ENCODE peak calls at places on chromosomes 13 and 19, in five cellular contexts. One of them, this sample, is unnamed.

GRCh38 chr13:70424428-70424827 is 316.2 kb upstream of the KLHL1 start:
- DNase-seq in SK-N-SH: no peak
- DNase-seq in HCT116: no peak
- DNase-seq in A549: no peak
- DNase-seq in H1: peak
- DNase-seq in this sample: no peak

GRCh38 chr13:75437582-75438318 is 44.2 kb downstream of the TBC1D4 start:
- DNase-seq in A549: no peak
- DNase-seq in HCT116: no peak
- DNase-seq in SK-N-SH: no peak
- DNase-seq in H1: no peak
- DNase-seq in this sample: no peak

GRCh38 chr19:2327773-2328400 is 499 bp downstream of the LSM7 start:
- DNase-seq in H1: peak
- DNase-seq in HCT116: peak
- DNase-seq in A549: no peak
- DNase-seq in SK-N-SH: peak
- DNase-seq in this sample: peak

GRCh38 chr19:41998246-41999020 is 4.4 kb upstream of the ATP1A3 start:
- DNase-seq in SK-N-SH: peak
- DNase-seq in HCT116: peak
- DNase-seq in A549: peak
- DNase-seq in H1: no peak
- DNase-seq in this sample: peak

GRCh38 chr13:21095311-21095710 is 33.9 kb upstream of the LATS2 start:
- DNase-seq in A549: no peak
- DNase-seq in SK-N-SH: no peak
- DNase-seq in HCT116: no peak
- DNase-seq in H1: no peak
- DNase-seq in this sample: peak

GRCh38 chr13:112979406-112979902 is 10.4 kb downstream of the MCF2L start:
- DNase-seq in SK-N-SH: no peak
- DNase-seq in HCT116: no peak
- DNase-seq in H1: no peak
- DNase-seq in A549: no peak
- DNase-seq in this sample: no peak

GRCh38 chr13:40318366-40318765 is 348.1 kb downstream of the FOXO1 start:
- DNase-seq in H1: no peak
- DNase-seq in HCT116: no peak
- DNase-seq in SK-N-SH: peak
- DNase-seq in A549: no peak
- DNase-seq in this sample: no peak

GRCh38 chr13:45654633-45655349 is 39.3 kb upstream of the ERICH6B start:
- DNase-seq in HCT116: no peak
- DNase-seq in A549: no peak
- DNase-seq in SK-N-SH: no peak
- DNase-seq in H1: no peak
- DNase-seq in this sample: no peak

GRCh38 chr13:26061947-26062346 is 10.1 kb upstream of the SHISA2 start:
- DNase-seq in HCT116: no peak
- DNase-seq in SK-N-SH: no peak
- DNase-seq in H1: no peak
- DNase-seq in A549: no peak
- DNase-seq in this sample: peak

GRCh38 chr13:70841240-70842061 is 733.2 kb upstream of the KLHL1 start:
- DNase-seq in H1: no peak
- DNase-seq in A549: no peak
- DNase-seq in HCT116: no peak
- DNase-seq in SK-N-SH: no peak
- DNase-seq in this sample: no peak

GRCh38 chr19:2462635-2463421 is 6.1 kb upstream of the LMNB2 start:
- DNase-seq in HCT116: peak
- DNase-seq in H1: peak
- DNase-seq in A549: no peak
- DNase-seq in SK-N-SH: peak
- DNase-seq in this sample: no peak

GRCh38 chr19:11018743-11019142 is 57.9 kb downstream of the SMARCA4 start:
- DNase-seq in HCT116: no peak
- DNase-seq in A549: no peak
- DNase-seq in SK-N-SH: no peak
- DNase-seq in H1: no peak
- DNase-seq in this sample: no peak

GRCh38 chr13:110869805-110870706 is 44.8 kb downstream of the ANKRD10 start:
- DNase-seq in A549: peak
- DNase-seq in SK-N-SH: peak
- DNase-seq in H1: no peak
- DNase-seq in HCT116: peak
- DNase-seq in this sample: peak

GRCh38 chr19:43506629-43507028 is 2.1 kb upstream of the PHLDB3 start:
- DNase-seq in A549: no peak
- DNase-seq in H1: no peak
- DNase-seq in HCT116: no peak
- DNase-seq in SK-N-SH: no peak
- DNase-seq in this sample: no peak

GRCh38 chr19:12217332-12217731 is 54.4 kb downstream of the ZNF136 start:
- DNase-seq in HCT116: no peak
- DNase-seq in SK-N-SH: no peak
- DNase-seq in A549: no peak
- DNase-seq in H1: no peak
- DNase-seq in this sample: no peak

GRCh38 chr19:10159610-10160009 is 35.1 kb downstream of the DNMT1 start:
- DNase-seq in SK-N-SH: no peak
- DNase-seq in HCT116: no peak
- DNase-seq in H1: no peak
- DNase-seq in A549: no peak
- DNase-seq in this sample: no peak

GRCh38 chr19:27955484-27955883 is 1257.5 kb downstream of the UQCRFS1 start:
- DNase-seq in A549: no peak
- DNase-seq in HCT116: no peak
- DNase-seq in SK-N-SH: no peak
- DNase-seq in H1: no peak
- DNase-seq in this sample: no peak

GRCh38 chr13:44382635-44383145 is 9.1 kb downstream of the SERP2 start:
- DNase-seq in HCT116: no peak
- DNase-seq in SK-N-SH: no peak
- DNase-seq in H1: no peak
- DNase-seq in A549: no peak
- DNase-seq in this sample: no peak

GRCh38 chr19:28242317-28242927 is 970.5 kb downstream of the UQCRFS1 start:
- DNase-seq in SK-N-SH: peak
- DNase-seq in H1: no peak
- DNase-seq in HCT116: no peak
- DNase-seq in A549: peak
- DNase-seq in this sample: peak

GRCh38 chr13:66778461-66778860 is 451.7 kb downstream of the PCDH9 start:
- DNase-seq in H1: no peak
- DNase-seq in A549: no peak
- DNase-seq in SK-N-SH: peak
- DNase-seq in HCT116: no peak
- DNase-seq in this sample: peak

GRCh38 chr13:49829715-49830114 is 37.2 kb upstream of the KPNA3 start:
- DNase-seq in A549: no peak
- DNase-seq in HCT116: no peak
- DNase-seq in SK-N-SH: no peak
- DNase-seq in H1: no peak
- DNase-seq in this sample: no peak

GRCh38 chr13:45042539-45042938 is 53.2 kb downstream of the GPALPP1 start:
- DNase-seq in A549: no peak
- DNase-seq in HCT116: no peak
- DNase-seq in H1: no peak
- DNase-seq in SK-N-SH: no peak
- DNase-seq in this sample: no peak

GRCh38 chr19:50974702-50975555 is 5.5 kb upstream of the KLK6 start:
- DNase-seq in H1: no peak
- DNase-seq in HCT116: no peak
- DNase-seq in A549: no peak
- DNase-seq in SK-N-SH: no peak
- DNase-seq in this sample: no peak

GRCh38 chr19:49590971-49591730 is at the start of gene PRR12:
- DNase-seq in SK-N-SH: peak
- DNase-seq in HCT116: no peak
- DNase-seq in H1: no peak
- DNase-seq in A549: peak
- DNase-seq in this sample: peak

DNA sequence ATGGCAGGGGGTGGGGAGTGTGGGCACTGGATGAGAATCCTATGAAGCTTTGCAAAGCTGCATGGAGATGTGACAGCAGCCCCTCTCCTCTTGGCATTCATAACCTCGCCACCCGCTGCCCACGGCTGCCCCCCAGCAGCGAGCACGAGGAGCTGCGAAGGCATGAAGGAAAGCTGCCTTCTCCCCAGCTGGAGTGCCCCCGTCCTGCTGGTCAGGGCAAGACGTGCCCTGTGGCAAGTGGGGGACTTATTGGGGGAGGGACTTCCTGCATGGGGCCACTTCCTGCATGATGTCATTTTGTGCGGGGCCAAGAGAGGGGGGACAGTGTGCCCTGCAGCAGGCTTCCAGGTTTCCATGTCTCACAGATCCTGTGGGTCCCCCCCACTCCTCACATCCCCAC is 85.9 kb downstream of the TSHZ3 start:
- DNase-seq in SK-N-SH: peak
- DNase-seq in A549: no peak
- DNase-seq in H1: no peak
- DNase-seq in HCT116: no peak
- DNase-seq in this sample: no peak
- TF ChIP-seq MAX in SK-N-SH: no peak
- TF ChIP-seq MAX in A549: no peak
- TF ChIP-seq MAX in H1: no peak
- TF ChIP-seq MAX in HCT116: no peak
- TF ChIP-seq MAX in this sample: no peak

DNA sequence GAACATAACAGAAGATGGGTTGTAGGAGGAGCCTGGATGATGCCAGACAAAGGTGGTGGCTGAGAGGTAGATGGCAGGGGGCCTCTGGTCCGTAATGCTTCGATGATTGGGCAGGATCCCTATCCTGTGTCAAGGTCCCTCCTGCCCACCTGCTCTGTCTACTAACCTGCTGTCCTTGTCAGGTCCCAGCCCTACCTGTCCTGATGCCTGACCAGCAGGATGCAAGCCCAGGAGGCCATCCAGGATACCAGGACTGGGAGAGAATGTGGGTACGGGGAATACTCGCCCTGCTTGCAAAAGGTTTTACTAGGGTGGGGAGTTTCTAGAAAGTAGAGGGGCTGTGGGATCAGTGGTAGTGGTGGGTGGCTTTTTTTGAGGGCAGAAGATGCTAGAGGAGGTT is 4.4 kb downstream of the MZF1 start:
- DNase-seq in A549: no peak
- DNase-seq in H1: no peak
- DNase-seq in SK-N-SH: no peak
- DNase-seq in HCT116: no peak
- DNase-seq in this sample: no peak
- TF ChIP-seq MAX in A549: no peak
- TF ChIP-seq MAX in H1: no peak
- TF ChIP-seq MAX in SK-N-SH: no peak
- TF ChIP-seq MAX in HCT116: no peak
- TF ChIP-seq MAX in this sample: no peak

GRCh38 chr19:589693-590395 is at the start of gene HCN2:
- DNase-seq in SK-N-SH: peak
- DNase-seq in H1: no peak
- DNase-seq in HCT116: no peak
- DNase-seq in A549: no peak
- DNase-seq in this sample: no peak

GRCh38 chr19:588758-589692 is 656 bp upstream of the HCN2 start:
- DNase-seq in A549: no peak
- DNase-seq in H1: no peak
- DNase-seq in SK-N-SH: peak
- DNase-seq in HCT116: no peak
- DNase-seq in this sample: no peak

GRCh38 chr19:590750-591098 is 1.0 kb downstream of the HCN2 start:
- DNase-seq in A549: no peak
- DNase-seq in H1: no peak
- DNase-seq in SK-N-SH: no peak
- DNase-seq in HCT116: no peak
- DNase-seq in this sample: no peak

GRCh38 chr19:591099-591958 is 1.6 kb downstream of the HCN2 start:
- DNase-seq in A549: no peak
- DNase-seq in H1: no peak
- DNase-seq in SK-N-SH: no peak
- DNase-seq in HCT116: no peak
- DNase-seq in this sample: no peak

DNA sequence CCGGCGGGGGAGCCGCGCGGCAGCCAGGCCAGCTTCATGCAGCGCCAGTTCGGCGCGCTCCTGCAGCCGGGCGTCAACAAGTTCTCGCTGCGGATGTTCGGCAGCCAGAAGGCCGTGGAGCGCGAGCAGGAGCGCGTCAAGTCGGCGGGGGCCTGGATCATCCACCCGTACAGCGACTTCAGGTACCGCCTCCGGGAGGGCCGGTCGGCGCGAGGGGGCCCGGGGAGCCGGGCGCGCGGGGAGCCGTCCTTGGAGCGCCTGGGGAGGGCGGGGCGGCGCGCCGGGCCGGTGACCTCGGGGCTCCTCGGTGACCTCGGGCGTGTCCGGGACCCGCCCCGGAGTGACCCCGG is 690 bp downstream of the HCN2 start:
- DNase-seq in A549: no peak
- DNase-seq in HCT116: no peak
- DNase-seq in H1: no peak
- DNase-seq in SK-N-SH: peak
- DNase-seq in this sample: no peak
- TF ChIP-seq MAX in A549: peak
- TF ChIP-seq MAX in HCT116: no peak
- TF ChIP-seq MAX in H1: peak
- TF ChIP-seq MAX in SK-N-SH: peak
- TF ChIP-seq MAX in this sample: no peak

DNA sequence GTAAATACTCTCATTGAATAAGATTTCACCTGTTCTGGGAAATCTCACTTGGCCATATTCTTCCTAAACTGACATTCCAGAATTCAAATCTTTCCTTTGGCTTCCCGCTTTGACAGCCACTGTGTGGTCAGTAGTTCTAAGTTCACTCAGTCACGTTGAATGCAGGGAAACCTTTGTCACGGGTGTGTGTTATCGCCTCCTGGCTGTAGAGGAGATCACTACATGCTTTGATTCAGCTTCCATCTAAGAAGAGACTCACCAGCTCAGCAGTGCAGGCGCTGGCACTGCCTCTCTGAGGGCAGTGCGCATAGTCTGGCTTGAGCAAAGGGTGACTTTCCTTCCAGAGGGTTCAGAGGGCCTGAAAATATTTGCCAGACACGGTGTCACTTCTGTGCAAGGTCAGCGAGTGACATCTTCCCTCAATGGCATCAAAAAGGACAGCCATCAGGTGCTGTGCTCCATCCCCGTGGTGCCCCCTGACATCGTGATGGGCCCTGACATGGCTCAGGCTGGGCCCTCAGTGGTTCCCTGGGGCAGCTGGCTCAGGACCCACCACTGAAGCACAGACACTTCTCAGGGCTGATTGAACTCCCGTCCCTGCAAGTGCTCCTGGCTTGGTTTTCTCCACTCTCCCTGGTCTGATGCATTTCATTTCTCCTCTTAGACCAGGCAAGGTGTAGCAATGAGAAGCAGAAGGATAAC is 635.4 kb upstream of the ARGLU1 start:
- DNase-seq in SK-N-SH: peak
- DNase-seq in H1: peak
- DNase-seq in HCT116: no peak
- DNase-seq in A549: peak
- DNase-seq in this sample: peak
- TF ChIP-seq MAX in SK-N-SH: no peak
- TF ChIP-seq MAX in H1: no peak
- TF ChIP-seq MAX in HCT116: no peak
- TF ChIP-seq MAX in A549: no peak
- TF ChIP-seq MAX in this sample: peak

GRCh38 chr19:53670345-53670744 is 38.5 kb downstream of the DPRX start:
- DNase-seq in A549: no peak
- DNase-seq in HCT116: no peak
- DNase-seq in SK-N-SH: no peak
- DNase-seq in H1: no peak
- DNase-seq in this sample: no peak

GRCh38 chr19:53671621-53672111 is 39.9 kb downstream of the DPRX start:
- DNase-seq in A549: no peak
- DNase-seq in SK-N-SH: no peak
- DNase-seq in HCT116: no peak
- DNase-seq in H1: no peak
- DNase-seq in this sample: peak
- TF ChIP-seq MAX in A549: no peak
- TF ChIP-seq MAX in SK-N-SH: no peak
- TF ChIP-seq MAX in HCT116: no peak
- TF ChIP-seq MAX in H1: no peak
- TF ChIP-seq MAX in this sample: no peak

This sample was measured in NB4.